ENCODE peak calls at places on chromosomes 6 and 20, in eight cellular contexts. J is A549, B is esophagus muscularis mucosa, G is ovary, L is HepG2, O is K562, T is upper lobe of left lung, F is sigmoid colon. A is an unnamed sample.
A peak's percentile ranks its signal among the peaks of the same experiment; 100 is the strongest.

GRCh38 chr6:26223677-26224546 is 136.7 kb downstream of the HFE start:
- DNase-seq in B (no peak), O (no peak), F (peak; percentile 89), J (peak; percentile 91), G (peak; percentile 72), L (peak; percentile 92), T (no peak), A (peak; percentile 59)

GRCh38 chr6:15961630-15962448 is 167.0 kb upstream of the MYLIP start:
- DNase-seq in G (no peak), L (no peak), T (no peak), B (no peak), F (no peak), J (no peak), O (no peak), A (no peak)

GRCh38 chr6:40819182-40819834 is 219.7 kb downstream of the UNC5CL start:
- DNase-seq in B (no peak), O (no peak), G (no peak), L (no peak), T (no peak), J (no peak), F (no peak), A (no peak)

GRCh38 chr20:21100590-21101452 is 5.3 kb downstream of the LINC00237 start:
- DNase-seq in T (peak; percentile 82), O (no peak), G (no peak), F (no peak), B (peak; percentile 88), L (no peak), J (no peak), A (no peak)

GRCh38 chr6:16450821-16451220 is 212.4 kb downstream of the GMPR start:
- DNase-seq in F (no peak), J (no peak), T (no peak), B (no peak), L (no peak), G (no peak), O (no peak), A (no peak)

GRCh38 chr6:13404115-13404891 is 76.0 kb upstream of the TBC1D7 start:
- DNase-seq in T (no peak), O (no peak), J (no peak), L (no peak), G (no peak), B (no peak), F (no peak), A (no peak)

GRCh38 chr6:129141499-129141898 is 258.6 kb downstream of the LAMA2 start:
- DNase-seq in L (no peak), T (no peak), G (no peak), B (no peak), J (no peak), O (no peak), F (no peak), A (no peak)

GRCh38 chr6:131765081-131765852 is 42.6 kb upstream of the ENPP1 start:
- DNase-seq in J (no peak), O (no peak), T (no peak), G (no peak), F (no peak), B (no peak), L (peak; percentile 83), A (no peak)

GRCh38 chr6:71433441-71433840 is 144.8 kb downstream of the OGFRL1 start:
- DNase-seq in L (no peak), G (no peak), F (no peak), O (no peak), B (no peak), T (no peak), J (no peak), A (no peak)

GRCh38 chr20:7399114-7399513 is 541.1 kb downstream of the HAO1 start:
- DNase-seq in L (no peak), O (no peak), B (no peak), T (no peak), J (no peak), G (no peak), F (no peak), A (no peak)

GRCh38 chr6:44628347-44628746 is 240.8 kb downstream of the CDC5L start:
- DNase-seq in L (no peak), F (no peak), B (no peak), O (no peak), G (no peak), J (no peak), T (no peak), A (no peak)

GRCh38 chr6:106253731-106254130 is 71.8 kb downstream of the ATG5 start:
- DNase-seq in G (no peak), T (no peak), B (no peak), F (no peak), L (no peak), O (no peak), J (no peak), A (no peak)

GRCh38 chr6:52909531-52909930 is at the start of gene GSTA3:
- DNase-seq in O (peak; percentile 15), J (no peak), L (no peak), G (no peak), F (no peak), B (no peak), T (no peak), A (no peak)

GRCh38 chr20:64133951-64134407 is 26.6 kb upstream of the NPBWR2 start:
- DNase-seq in T (no peak), J (no peak), B (no peak), L (no peak), F (peak; percentile 48), O (no peak), G (no peak), A (no peak)

GRCh38 chr20:48638546-48638945 is 189.3 kb downstream of the PREX1 start:
- DNase-seq in G (no peak), F (no peak), B (no peak), J (peak; percentile 18), L (no peak), O (no peak), T (no peak), A (no peak)

GRCh38 chr6:108559884-108560462 is 744 bp upstream of the FOXO3 start:
- DNase-seq in T (no peak), J (peak; percentile 67), F (peak; percentile 93), B (peak; percentile 94), L (peak; percentile 39), O (peak; percentile 46), G (peak; percentile 84), A (peak; percentile 48)
- TF ChIP-seq EP300 in T (no peak), J (no peak), F (no peak), B (peak; percentile 10), L (no peak), O (peak; percentile 6), G (no peak), A (no peak)

DNA sequence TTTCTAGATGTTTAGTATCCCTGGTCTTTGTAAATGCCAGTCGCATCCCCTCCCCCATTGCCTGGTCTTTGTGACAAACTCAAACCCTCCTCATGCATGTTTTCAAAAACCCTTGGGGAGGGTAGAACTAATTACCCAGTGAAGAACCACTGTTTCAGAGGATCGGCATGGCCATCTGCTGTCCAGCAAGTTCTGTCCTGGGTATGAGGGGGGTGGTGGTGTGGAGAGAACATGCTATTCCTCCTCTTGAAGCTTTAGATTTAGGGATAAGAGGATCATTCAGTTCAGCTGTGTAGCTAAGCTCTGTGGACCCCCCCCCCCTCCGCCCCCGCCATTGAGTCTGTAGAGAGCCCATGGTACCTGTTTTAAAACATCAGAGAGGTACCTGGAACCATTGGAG is 5.6 kb downstream of the BRPF3 start:
- DNase-seq in F (no peak), O (no peak), T (no peak), J (no peak), G (no peak), L (no peak), B (no peak), A (no peak)
- H3K9me3 ChIP-seq in F (no peaks in the 10 kb centered on the region), O (no peaks in the 10 kb centered on the region), T (no peaks in the 10 kb centered on the region), J (no peaks in the 10 kb centered on the region), G (no peaks in the 10 kb centered on the region), L (no peaks in the 10 kb centered on the region), B (no peaks in the 10 kb centered on the region), A (no peaks in the 10 kb centered on the region)

GRCh38 chr20:50996901-50997830 is 25.7 kb downstream of the KCNG1 start:
- DNase-seq in L (no peak), F (no peak), G (no peak), O (no peak), T (no peak), B (no peak), J (no peak), A (no peak)

GRCh38 chr20:50992336-50992732 is 30.6 kb downstream of the KCNG1 start:
- DNase-seq in O (no peak), B (no peak), T (no peak), J (no peak), G (no peak), L (no peak), F (no peak), A (no peak)

GRCh38 chr20:50995506-50995905 is 27.4 kb downstream of the KCNG1 start:
- DNase-seq in J (no peak), G (no peak), T (no peak), B (no peak), O (no peak), L (no peak), F (no peak), A (no peak)

GRCh38 chr20:50991076-50991475 is 31.8 kb downstream of the KCNG1 start:
- DNase-seq in J (no peak), T (no peak), L (no peak), G (no peak), B (no peak), F (no peak), O (no peak), A (no peak)

GRCh38 chr20:50992733-50993457 is 30.0 kb downstream of the KCNG1 start:
- DNase-seq in L (peak; percentile 89), O (peak; percentile 92), T (no peak), B (no peak), G (no peak), J (peak; percentile 90), F (no peak), A (no peak)
- TF ChIP-seq CTCF in L (peak; percentile 89), O (peak; percentile 80), T (peak; percentile 43), B (peak; percentile 47), G (no peak), J (peak; percentile 67), F (peak; percentile 26), A (peak; percentile 14)

GRCh38 chr20:36773548-36774242 is at the start of gene DSN1:
- DNase-seq in B (peak; percentile 99), L (peak; percentile 98), F (peak; percentile 99), G (peak; percentile 99), J (peak; percentile 98), O (peak; percentile 96), T (peak; percentile 100), A (peak; percentile 95)

GRCh38 chr20:36775196-36775595 is 1.6 kb upstream of the DSN1 start:
- DNase-seq in B (no peak), F (no peak), O (no peak), T (no peak), G (no peak), L (no peak), J (no peak), A (no peak)

GRCh38 chr20:36775826-36776225 is 2.3 kb upstream of the DSN1 start:
- DNase-seq in G (no peak), O (no peak), B (no peak), F (no peak), J (no peak), L (no peak), T (no peak), A (no peak)

GRCh38 chr20:36770680-36771079 is 2.9 kb downstream of the DSN1 start:
- DNase-seq in G (no peak), O (no peak), B (no peak), F (no peak), J (no peak), L (no peak), T (no peak), A (no peak)

DNA sequence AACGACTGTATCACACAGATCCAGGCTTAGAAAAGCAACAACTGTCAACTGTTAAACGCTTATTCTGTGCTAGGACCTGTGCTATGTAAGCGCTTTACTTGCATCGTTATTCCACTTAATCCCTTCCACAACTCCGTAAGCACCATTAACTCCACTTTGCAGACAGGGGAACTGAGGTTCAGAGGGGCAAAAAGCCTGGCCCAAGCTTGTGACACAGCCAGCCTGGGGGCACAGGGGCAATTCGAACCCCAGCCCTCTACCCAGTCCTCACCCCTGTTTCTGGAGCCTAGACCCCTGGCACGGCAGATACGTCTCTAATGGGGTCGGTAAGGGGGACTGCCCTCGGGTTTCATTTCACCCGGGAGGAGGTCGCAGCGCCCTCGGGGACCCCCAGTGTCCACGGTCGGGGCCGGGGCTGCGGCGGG is 428 bp downstream of the DSN1 start:
- DNase-seq in O (no peak), L (no peak), F (no peak), G (no peak), B (no peak), T (no peak), J (no peak), A (no peak)
- TF ChIP-seq EP300 in O (no peak), L (no peak), F (no peak), G (no peak), B (no peak), T (no peak), J (no peak), A (no peak)